ENCODE peak calls at places on chromosomes 1 and 21, in five cellular contexts. J is posterior vena cava, Q is C1 segment of cervical spinal cord, O is MCF 10A, B is HTR-8/SVneo. R is an unnamed sample.

GRCh38 chr1:78658901-78659300 is 9.3 kb downstream of the IFI44 start:
- DNase-seq in J (no peak), Q (no peak), O (no peak), B (no peak), R (no peak)

GRCh38 chr1:247322437-247322836 is 9.2 kb downstream of the ZNF496 start:
- DNase-seq in J (no peak), Q (no peak), O (no peak), B (no peak), R (no peak)

GRCh38 chr1:181104042-181104789 is 15.7 kb downstream of the IER5 start:
- DNase-seq in J (no peak), Q (no peak), O (peak), B (no peak), R (no peak)

GRCh38 chr1:94690033-94690712 is 130.0 kb upstream of the SLC44A3 start:
- DNase-seq in J (no peak), Q (no peak), O (no peak), B (no peak), R (no peak)

GRCh38 chr1:227885648-227886502 is 61.9 kb downstream of the WNT9A start:
- DNase-seq in J (peak), Q (no peak), O (peak), B (no peak), R (no peak)

GRCh38 chr21:43976661-43977060 is 35.4 kb upstream of the TRAPPC10 start:
- DNase-seq in J (no peak), Q (no peak), O (no peak), B (no peak), R (no peak)

GRCh38 chr1:87398644-87399043 is 70.0 kb downstream of the LMO4 start:
- DNase-seq in J (no peak), Q (no peak), O (peak), B (no peak), R (no peak)

GRCh38 chr1:15799004-15799867 is 8.2 kb downstream of the UQCRHL start:
- DNase-seq in J (peak), Q (peak), O (peak), B (peak), R (peak)

GRCh38 chr1:8395433-8395866 is 77.5 kb downstream of the SLC45A1 start:
- DNase-seq in J (no peak), Q (no peak), O (no peak), B (no peak), R (no peak)

GRCh38 chr1:44635439-44635838 is 38.8 kb downstream of the TMEM53 start:
- DNase-seq in J (peak), Q (no peak), O (no peak), B (no peak), R (no peak)

GRCh38 chr1:1068077-1068373 is 6.1 kb downstream of the RNF223 start:
- DNase-seq in J (no peak), Q (no peak), O (no peak), B (no peak), R (no peak)

GRCh38 chr1:231214918-231215675 is 25.9 kb upstream of the GNPAT start:
- DNase-seq in J (no peak), Q (no peak), O (no peak), B (no peak), R (peak)

GRCh38 chr1:21944261-21945074 is 7.4 kb upstream of the HSPG2 start:
- DNase-seq in J (no peak), Q (no peak), O (no peak), B (no peak), R (no peak)

GRCh38 chr1:48889088-48889487 is 112.4 kb upstream of the BEND5 start:
- DNase-seq in J (no peak), Q (no peak), O (no peak), B (no peak), R (no peak)

GRCh38 chr1:17773626-17774326 is 18.6 kb downstream of the ACTL8 start:
- DNase-seq in J (no peak), Q (no peak), O (no peak), B (no peak), R (no peak)

R was measured in stimulated activated naive B cell treated with anti-CD40 and anti-IgM and Interleukin-4, amounts not matched to agents 10 μg/mL and 1 μg/mL and 100 μg/mL, for 72 hours.